ENCODE peak calls at places on chromosome 21, in five cellular contexts. P, R, V, D and J are unnamed samples.

GRCh38 chr21:31220567-31220966 is 123.5 kb downstream of the TIAM1 start:
- DNase-seq in P (no peak), R (peak), V (no peak), D (no peak), J (no peak)

GRCh38 chr21:30839304-30839703 is 9.7 kb upstream of the KRTAP7-1 start:
- DNase-seq in P (no peak), R (peak), V (peak), D (peak), J (peak)

GRCh38 chr21:33007747-33008146 is 18.0 kb upstream of the OLIG2 start:
- DNase-seq in P (no peak), R (no peak), V (no peak), D (no peak), J (no peak)

GRCh38 chr21:17742181-17742580 is 77.0 kb downstream of the C21orf91 start:
- DNase-seq in P (no peak), R (no peak), V (peak), D (no peak), J (no peak)

GRCh38 chr21:20639026-20639425 is 359.2 kb upstream of the NCAM2 start:
- DNase-seq in P (no peak), R (peak), V (no peak), D (no peak), J (peak)

GRCh38 chr21:31909772-31910470 is 37.1 kb downstream of the HUNK start:
- DNase-seq in P (no peak), R (no peak), V (no peak), D (no peak), J (no peak)

GRCh38 chr21:39799178-39799577 is 54.2 kb downstream of the IGSF5 start:
- DNase-seq in P (no peak), R (no peak), V (no peak), D (no peak), J (no peak)

GRCh38 chr21:39079617-39080016 is 103.6 kb downstream of the PSMG1 start:
- DNase-seq in P (no peak), R (peak), V (no peak), D (no peak), J (peak)

GRCh38 chr21:33412832-33413519 is 9.8 kb downstream of the IFNGR2 start:
- DNase-seq in P (no peak), R (no peak), V (no peak), D (no peak), J (no peak)

GRCh38 chr21:33372582-33372981 is 30.6 kb upstream of the IFNGR2 start:
- DNase-seq in P (no peak), R (no peak), V (no peak), D (no peak), J (no peak)

GRCh38 chr21:21101911-21102310 is 103.7 kb downstream of the NCAM2 start:
- DNase-seq in P (no peak), R (peak), V (no peak), D (no peak), J (peak)

GRCh38 chr21:30168086-30168485 is 1.5 kb upstream of the CLDN17 start:
- DNase-seq in P (no peak), R (no peak), V (no peak), D (no peak), J (no peak)

GRCh38 chr21:33854604-33855003 is 61.0 kb downstream of the ATP5PO start:
- DNase-seq in P (no peak), R (no peak), V (peak), D (no peak), J (peak)

GRCh38 chr21:33018707-33019455 is 6.9 kb upstream of the OLIG2 start:
- DNase-seq in P (no peak), R (no peak), V (no peak), D (no peak), J (no peak)

GRCh38 chr21:39825250-39825649 is 42.0 kb upstream of the PCP4 start:
- DNase-seq in P (no peak), R (no peak), V (no peak), D (no peak), J (no peak)

GRCh38 chr21:33644383-33645074 is 2.2 kb downstream of the ITSN1 start:
- DNase-seq in P (no peak), R (peak), V (no peak), D (no peak), J (peak)

GRCh38 chr21:38973552-38973951 is 167.8 kb downstream of the ETS2 start:
- DNase-seq in P (no peak), R (no peak), V (no peak), D (no peak), J (no peak)

DNA sequence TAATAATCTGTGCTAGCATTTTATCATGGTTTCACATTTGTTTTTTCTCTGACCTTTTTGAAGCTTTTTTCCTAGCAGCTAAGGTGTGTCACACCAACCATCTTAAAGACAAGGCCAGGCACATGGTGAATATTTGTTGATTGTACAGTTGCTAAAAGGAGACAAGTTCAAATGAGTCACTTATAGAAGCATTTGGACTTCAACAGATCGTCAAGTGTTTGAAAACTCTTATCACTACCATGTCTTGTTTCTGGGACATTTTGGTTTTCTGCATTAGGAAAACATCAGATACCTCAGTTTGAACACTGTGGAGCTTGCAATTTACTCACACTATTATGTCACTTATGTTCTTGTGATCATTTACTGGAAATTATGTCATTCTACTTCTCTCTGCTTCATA is 407.3 kb downstream of the USP25 start:
- DNase-seq in P (no peak), R (peak), V (no peak), D (no peak), J (peak)
- TF ChIP-seq CTCF in P (no peak), R (no peak), V (no peak), D (no peak), J (no peak)

DNA sequence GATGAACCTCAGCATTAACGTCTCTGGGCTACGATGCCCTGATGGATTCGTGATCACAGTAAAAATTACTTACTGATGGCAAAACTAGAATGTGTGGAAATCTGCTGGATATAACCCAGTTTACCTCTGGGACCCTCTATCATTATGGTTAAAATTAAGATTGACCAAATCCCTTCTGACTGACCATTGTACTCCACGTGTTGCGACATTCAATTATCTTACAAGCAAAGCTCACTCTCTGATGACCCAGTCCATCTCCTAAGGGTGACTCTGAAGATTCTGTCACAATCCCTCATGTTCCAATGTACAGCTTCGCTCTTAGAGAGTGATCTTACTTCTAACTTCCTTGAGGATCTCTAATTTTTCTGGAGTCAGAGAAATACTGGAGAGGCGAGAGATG is 288.5 kb upstream of the RUNX1 start:
- DNase-seq in P (no peak), R (no peak), V (no peak), D (no peak), J (no peak)
- TF ChIP-seq CTCF in P (no peak), R (no peak), V (no peak), D (no peak), J (no peak)

GRCh38 chr21:42373908-42374455 is 7.6 kb upstream of the TFF1 start:
- DNase-seq in P (no peak), R (no peak), V (no peak), D (no peak), J (no peak)
- TF ChIP-seq CTCF in P (no peak), R (no peak), V (no peak), D (no peak), J (no peak)

GRCh38 chr21:14072761-14073535 is 137.8 kb downstream of the LIPI start:
- DNase-seq in P (no peak), R (no peak), V (no peak), D (no peak), J (no peak)
- TF ChIP-seq CTCF in P (no peak), R (no peak), V (no peak), D (no peak), J (no peak)

GRCh38 chr21:25999935-26000582 is 170.5 kb downstream of the APP start:
- DNase-seq in P (no peak), R (no peak), V (no peak), D (no peak), J (no peak)

GRCh38 chr21:25997788-25998611 is 172.6 kb downstream of the APP start:
- DNase-seq in P (no peak), R (peak), V (peak), D (no peak), J (no peak)

GRCh38 chr21:26003428-26003827 is 167.1 kb downstream of the APP start:
- DNase-seq in P (no peak), R (no peak), V (no peak), D (no peak), J (no peak)

GRCh38 chr21:26005464-26005863 is 165.1 kb downstream of the APP start:
- DNase-seq in P (no peak), R (no peak), V (no peak), D (no peak), J (no peak)

GRCh38 chr21:26001356-26001755 is 169.2 kb downstream of the APP start:
- DNase-seq in P (no peak), R (no peak), V (no peak), D (no peak), J (no peak)
- TF ChIP-seq CTCF in P (no peak), R (no peak), V (no peak), D (no peak), J (no peak)

GRCh38 chr21:15729674-15730483 is at the start of gene USP25:
- DNase-seq in P (peak), R (peak), V (peak), D (no peak), J (peak)
- TF ChIP-seq CTCF in P (no peak), R (no peak), V (no peak), D (no peak), J (peak)

DNA sequence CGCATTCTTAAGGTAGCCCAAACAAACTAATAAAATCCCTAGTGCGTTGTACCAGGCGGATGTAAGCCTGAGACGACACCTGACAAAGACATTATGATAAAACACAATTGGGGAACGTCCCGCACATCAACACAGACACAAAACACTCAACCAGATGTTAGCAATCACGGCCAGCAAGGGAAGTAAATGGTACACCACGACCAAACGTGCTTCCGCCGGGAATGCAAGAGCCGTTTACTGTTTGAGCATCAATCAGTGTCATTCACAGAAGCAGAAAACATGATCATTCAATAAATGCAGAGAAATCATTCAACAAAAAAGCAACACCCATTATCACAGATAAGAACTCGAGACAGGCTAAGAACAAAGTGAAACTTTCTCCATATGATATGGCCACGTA is 49.4 kb upstream of the COL18A1 start:
- DNase-seq in P (no peak), R (no peak), V (no peak), D (no peak), J (no peak)
- TF ChIP-seq CTCF in P (no peak), R (no peak), V (no peak), D (no peak), J (no peak)

GRCh38 chr21:44766014-44766817 is 35.4 kb downstream of the UBE2G2 start:
- DNase-seq in P (no peak), R (no peak), V (no peak), D (no peak), J (no peak)

GRCh38 chr21:44763050-44763378 is 38.6 kb downstream of the UBE2G2 start:
- DNase-seq in P (no peak), R (no peak), V (no peak), D (no peak), J (no peak)

GRCh38 chr21:44765231-44766013 is 36.2 kb downstream of the UBE2G2 start:
- DNase-seq in P (no peak), R (no peak), V (peak), D (no peak), J (peak)

GRCh38 chr21:44763451-44764318 is 37.9 kb downstream of the UBE2G2 start:
- DNase-seq in P (no peak), R (no peak), V (no peak), D (no peak), J (no peak)

GRCh38 chr21:44764319-44765230 is 37.0 kb downstream of the UBE2G2 start:
- DNase-seq in P (no peak), R (no peak), V (no peak), D (no peak), J (peak)
- TF ChIP-seq CTCF in P (no peak), R (no peak), V (no peak), D (no peak), J (no peak)

GRCh38 chr21:36811762-36812161 is 112.8 kb downstream of the SIM2 start:
- DNase-seq in P (no peak), R (no peak), V (no peak), D (no peak), J (no peak)

GRCh38 chr21:36806103-36806502 is 107.2 kb downstream of the SIM2 start:
- DNase-seq in P (no peak), R (peak), V (no peak), D (no peak), J (no peak)

GRCh38 chr21:36807421-36808004 is 108.6 kb downstream of the SIM2 start:
- DNase-seq in P (no peak), R (no peak), V (no peak), D (no peak), J (no peak)

GRCh38 chr21:36813071-36813470 is 114.2 kb downstream of the SIM2 start:
- DNase-seq in P (no peak), R (peak), V (no peak), D (no peak), J (no peak)

DNA sequence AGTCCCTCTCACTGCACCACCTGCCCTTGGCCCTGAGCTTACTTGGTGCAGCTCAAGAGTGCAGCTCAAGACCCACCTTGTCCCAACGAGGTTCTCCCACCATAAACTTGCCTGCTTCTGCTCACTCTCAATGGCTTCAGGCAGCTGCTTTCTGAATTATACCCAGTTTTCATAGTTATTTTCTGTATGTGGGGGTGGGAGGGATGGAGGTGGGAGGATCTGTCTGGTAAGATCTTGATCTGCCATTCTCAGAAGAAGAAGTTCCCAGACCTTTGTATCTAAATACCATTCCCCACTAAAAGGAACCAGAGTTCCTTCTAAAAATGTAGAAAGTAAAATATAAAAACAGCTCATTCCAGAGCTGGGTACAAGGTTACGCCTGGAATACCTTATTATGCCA is 111.5 kb downstream of the SIM2 start:
- DNase-seq in P (no peak), R (no peak), V (no peak), D (no peak), J (no peak)
- TF ChIP-seq CTCF in P (no peak), R (no peak), V (no peak), D (no peak), J (no peak)